ENCODE peak calls at places on chromosomes 3 and 15, in eight cellular contexts. J is fibroblast of mammary gland, U is HAP-1, P is HEK293T, C is NCI-H774, W is HCEC 1CT, T is pulmonary artery endothelial cell, G is skeletal muscle cell. L is an unnamed sample.

GRCh38 chr15:100687532-100688215 is 85.3 kb downstream of the ASB7 start:
- DNase-seq in J (peak), U (no peak), P (no peak), C (no peak), W (peak), T (no peak), G (peak), L (no peak)

GRCh38 chr15:59396211-59396610 is 23.5 kb upstream of the MYO1E start:
- DNase-seq in J (peak), U (no peak), P (no peak), C (no peak), W (no peak), T (no peak), G (no peak), L (no peak)

GRCh38 chr3:47339951-47340350 is 40.9 kb upstream of the PTPN23 start:
- DNase-seq in J (no peak), U (no peak), P (no peak), C (no peak), W (no peak), T (no peak), G (peak), L (no peak)

GRCh38 chr3:16439163-16439847 is 74.2 kb downstream of the RFTN1 start:
- DNase-seq in J (no peak), U (no peak), P (no peak), C (no peak), W (no peak), T (no peak), G (no peak), L (no peak)

GRCh38 chr3:195227871-195228270 is 43.1 kb downstream of the XXYLT1 start:
- DNase-seq in J (no peak), U (no peak), P (no peak), C (no peak), W (no peak), T (no peak), G (no peak), L (no peak)

GRCh38 chr3:54197509-54197908 is 75.2 kb downstream of the CACNA2D3 start:
- DNase-seq in J (no peak), U (no peak), P (no peak), C (no peak), W (no peak), T (no peak), G (no peak), L (no peak)

GRCh38 chr15:92922405-92923002 is 22.4 kb downstream of the CHD2 start:
- DNase-seq in J (no peak), U (no peak), P (no peak), C (no peak), W (no peak), T (no peak), G (no peak), L (no peak)

GRCh38 chr15:25051399-25052154 is 96.8 kb downstream of the SNRPN start:
- DNase-seq in J (no peak), U (no peak), P (no peak), C (no peak), W (no peak), T (no peak), G (no peak), L (no peak)

GRCh38 chr3:18758047-18758704 is 333.0 kb upstream of the SATB1 start:
- DNase-seq in J (peak), U (peak), P (peak), C (peak), W (no peak), T (no peak), G (no peak), L (peak)

GRCh38 chr3:88142094-88142624 is 7.6 kb upstream of the C3orf38 start:
- DNase-seq in J (peak), U (peak), P (no peak), C (no peak), W (peak), T (no peak), G (peak), L (no peak)

GRCh38 chr15:62594017-62594416 is 428.9 kb upstream of the C2CD4B start:
- DNase-seq in J (no peak), U (no peak), P (no peak), C (peak), W (peak), T (no peak), G (no peak), L (no peak)

GRCh38 chr15:68504721-68505090 is 72.7 kb upstream of the ITGA11 start:
- DNase-seq in J (no peak), U (no peak), P (no peak), C (no peak), W (no peak), T (no peak), G (no peak), L (no peak)

GRCh38 chr3:13708871-13709595 is 160.1 kb downstream of the FBLN2 start:
- DNase-seq in J (no peak), U (no peak), P (no peak), C (no peak), W (no peak), T (no peak), G (no peak), L (no peak)

GRCh38 chr3:112671930-112672715 is 31.2 kb upstream of the CCDC80 start:
- DNase-seq in J (peak), U (no peak), P (no peak), C (no peak), W (peak), T (peak), G (peak), L (no peak)

GRCh38 chr3:156509209-156510174 is 45.4 kb downstream of the SSR3 start:
- DNase-seq in J (peak), U (peak), P (peak), C (peak), W (peak), T (peak), G (no peak), L (no peak)

GRCh38 chr3:195082811-195083210 is 188.1 kb downstream of the XXYLT1 start:
- DNase-seq in J (no peak), U (no peak), P (no peak), C (no peak), W (no peak), T (no peak), G (no peak), L (no peak)

GRCh38 chr3:42507252-42507651 is 4.8 kb downstream of the VIPR1 start:
- DNase-seq in J (no peak), U (no peak), P (peak), C (no peak), W (no peak), T (no peak), G (no peak), L (peak)

GRCh38 chr3:11386413-11387155 is 114.4 kb downstream of the ATG7 start:
- DNase-seq in J (peak), U (no peak), P (no peak), C (no peak), W (no peak), T (no peak), G (no peak), L (no peak)

GRCh38 chr15:80698636-80699035 is 3.5 kb downstream of the ABHD17C start:
- DNase-seq in J (peak), U (no peak), P (no peak), C (no peak), W (no peak), T (no peak), G (no peak), L (no peak)

GRCh38 chr3:196141052-196141865 is 59.4 kb upstream of the TFRC start:
- DNase-seq in J (no peak), U (no peak), P (no peak), C (no peak), W (no peak), T (no peak), G (no peak), L (no peak)

GRCh38 chr3:54621181-54621580 is 306.7 kb downstream of the LRTM1 start:
- DNase-seq in J (no peak), U (no peak), P (no peak), C (no peak), W (no peak), T (no peak), G (no peak), L (no peak)

GRCh38 chr15:40307421-40308165 is at the start of gene PLCB2:
- DNase-seq in J (no peak), U (no peak), P (no peak), C (no peak), W (no peak), T (no peak), G (no peak), L (peak)

GRCh38 chr3:42755681-42756578 is 17.1 kb downstream of the CCDC13 start:
- DNase-seq in J (peak), U (peak), P (peak), C (no peak), W (no peak), T (no peak), G (no peak), L (peak)

GRCh38 chr3:15768421-15769255 is 29.1 kb downstream of the ANKRD28 start:
- DNase-seq in J (peak), U (no peak), P (no peak), C (peak), W (peak), T (peak), G (peak), L (no peak)

GRCh38 chr3:187960820-187961219 is 193.1 kb upstream of the LPP start:
- DNase-seq in J (peak), U (no peak), P (no peak), C (no peak), W (no peak), T (no peak), G (peak), L (no peak)

GRCh38 chr3:13025090-13025489 is 48.1 kb downstream of the IQSEC1 start:
- DNase-seq in J (peak), U (no peak), P (no peak), C (no peak), W (peak), T (no peak), G (no peak), L (no peak)

GRCh38 chr3:193665370-193665989 is 72.5 kb downstream of the OPA1 start:
- DNase-seq in J (peak), U (no peak), P (no peak), C (peak), W (peak), T (no peak), G (peak), L (no peak)

GRCh38 chr3:135226057-135226456 is 431.0 kb downstream of the EPHB1 start:
- DNase-seq in J (no peak), U (no peak), P (no peak), C (no peak), W (no peak), T (no peak), G (no peak), L (no peak)

GRCh38 chr3:67529337-67529736 is 125.1 kb downstream of the SUCLG2 start:
- DNase-seq in J (peak), U (no peak), P (no peak), C (no peak), W (peak), T (no peak), G (no peak), L (no peak)

GRCh38 chr3:184932777-184933176 is 120.8 kb downstream of the VPS8 start:
- DNase-seq in J (no peak), U (no peak), P (no peak), C (no peak), W (no peak), T (no peak), G (no peak), L (no peak)

GRCh38 chr3:127113571-127113891 is 79.4 kb upstream of the PRR23E start:
- DNase-seq in J (no peak), U (no peak), P (no peak), C (no peak), W (no peak), T (no peak), G (no peak), L (no peak)

GRCh38 chr3:78861156-78861555 is 906.6 kb downstream of the ROBO1 start:
- DNase-seq in J (no peak), U (no peak), P (no peak), C (no peak), W (no peak), T (no peak), G (no peak), L (no peak)